ENCODE peak calls at places on chromosome 18, in eight cellular contexts. Q is dorsolateral prefrontal cortex, V is neural progenitor cell, X is ovary, E is MG63, P is right atrium auricular region, H is hepatocyte, T is Panc1. A is an unnamed sample. For H3K27me3, the result is how much of the 10 kb centered on the place peaks cover.

GRCh38 chr18:79856119-79857080 is 58.7 kb downstream of the KCNG2 start:
- DNase-seq in P (peak), Q (no peak), X (no peak), T (no peak), V (peak), E (peak), H (peak), A (no peak)

GRCh38 chr18:70411307-70411706 is 122.5 kb downstream of the SOCS6 start:
- DNase-seq in T (no peak), Q (no peak), E (no peak), H (no peak), V (no peak), P (no peak), X (no peak), A (no peak)

GRCh38 chr18:43539862-43540261 is 262.6 kb upstream of the SYT4 start:
- DNase-seq in T (no peak), V (no peak), E (no peak), X (no peak), H (no peak), Q (no peak), P (no peak), A (no peak)

GRCh38 chr18:48124857-48125626 is 194.6 kb upstream of the SMAD2 start:
- DNase-seq in P (no peak), V (no peak), X (no peak), H (no peak), Q (no peak), T (no peak), E (no peak), A (no peak)

GRCh38 chr18:61085036-61085435 is 248.2 kb upstream of the CDH20 start:
- DNase-seq in X (no peak), H (no peak), E (no peak), P (no peak), V (no peak), Q (no peak), T (no peak), A (no peak)

GRCh38 chr18:45167631-45168225 is 447.5 kb upstream of the SLC14A2 start:
- DNase-seq in V (no peak), P (no peak), Q (peak), E (no peak), H (no peak), T (no peak), X (no peak), A (no peak)

GRCh38 chr18:48891721-48892120 is 59.0 kb downstream of the SMAD7 start:
- DNase-seq in X (no peak), H (no peak), E (no peak), Q (peak), P (no peak), V (no peak), T (no peak), A (no peak)

GRCh38 chr18:35019929-35020328 is 21.3 kb upstream of the MAPRE2 start:
- DNase-seq in V (no peak), H (no peak), Q (no peak), X (no peak), E (no peak), T (no peak), P (no peak), A (no peak)

GRCh38 chr18:74577019-74577418 is 20.7 kb upstream of the ZNF407 start:
- DNase-seq in H (no peak), P (no peak), T (no peak), E (no peak), V (peak), Q (no peak), X (no peak), A (no peak)

GRCh38 chr18:74579704-74580103 is 18.0 kb upstream of the ZNF407 start:
- DNase-seq in Q (no peak), P (no peak), X (no peak), T (no peak), H (no peak), V (peak), E (no peak), A (no peak)

GRCh38 chr18:74587446-74587845 is 10.2 kb upstream of the ZNF407 start:
- DNase-seq in Q (no peak), E (no peak), V (no peak), X (no peak), T (no peak), P (no peak), H (no peak), A (no peak)

GRCh38 chr18:74582642-74583041 is 15.0 kb upstream of the ZNF407 start:
- DNase-seq in V (no peak), Q (no peak), P (no peak), T (no peak), H (no peak), X (no peak), E (no peak), A (no peak)
- H3K27me3 ChIP-seq in V (under half), Q (under half), P (under half), T (half or more), H (under half), X (under half), E (under half), A (under half)

DNA sequence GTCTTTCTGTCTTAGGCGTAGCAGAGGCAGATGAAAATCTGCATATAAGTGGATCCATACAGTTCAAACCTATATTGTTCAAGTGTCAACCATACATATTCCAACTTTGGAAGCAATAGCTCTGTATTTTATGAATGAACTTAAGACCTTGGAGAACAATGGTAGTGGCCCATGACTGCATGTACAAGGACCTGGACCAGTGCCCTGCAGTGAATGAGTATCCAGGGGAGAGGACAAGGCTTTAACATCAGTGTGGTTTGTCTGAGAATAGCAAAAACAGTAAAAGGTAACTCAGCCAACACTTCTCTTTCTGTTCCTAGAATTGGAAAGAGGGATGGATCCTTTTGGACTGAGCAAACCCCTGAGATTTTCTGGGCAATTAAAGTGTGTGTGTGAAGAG is 230.8 kb upstream of the LINC00305 start:
- DNase-seq in E (no peak), T (no peak), X (no peak), P (no peak), V (no peak), Q (no peak), H (no peak), A (no peak)
- H3K27me3 ChIP-seq in E (under half), T (under half), X (under half), P (under half), V (under half), Q (under half), H (under half), A (under half)

GRCh38 chr18:22164337-22165048 is 4.9 kb upstream of the GATA6 start:
- DNase-seq in X (no peak), T (no peak), H (peak), E (no peak), V (no peak), P (no peak), Q (no peak), A (no peak)
- H3K27me3 ChIP-seq in X (under half), T (half or more), H (under half), E (under half), V (half or more), P (under half), Q (half or more), A (under half)

GRCh38 chr18:76765649-76766048 is 56.7 kb upstream of the ZNF236 start:
- DNase-seq in P (no peak), H (no peak), V (no peak), E (no peak), X (no peak), T (peak), Q (no peak), A (no peak)

GRCh38 chr18:76766429-76766828 is 55.9 kb upstream of the ZNF236 start:
- DNase-seq in X (no peak), T (no peak), Q (no peak), V (no peak), H (no peak), E (no peak), P (no peak), A (no peak)

GRCh38 chr18:76772665-76773064 is 49.7 kb upstream of the ZNF236 start:
- DNase-seq in P (no peak), H (no peak), X (no peak), T (no peak), Q (no peak), E (no peak), V (no peak), A (no peak)

GRCh38 chr18:76767954-76768353 is 54.4 kb upstream of the ZNF236 start:
- DNase-seq in V (no peak), X (no peak), P (no peak), Q (no peak), T (no peak), E (no peak), H (no peak), A (no peak)

DNA sequence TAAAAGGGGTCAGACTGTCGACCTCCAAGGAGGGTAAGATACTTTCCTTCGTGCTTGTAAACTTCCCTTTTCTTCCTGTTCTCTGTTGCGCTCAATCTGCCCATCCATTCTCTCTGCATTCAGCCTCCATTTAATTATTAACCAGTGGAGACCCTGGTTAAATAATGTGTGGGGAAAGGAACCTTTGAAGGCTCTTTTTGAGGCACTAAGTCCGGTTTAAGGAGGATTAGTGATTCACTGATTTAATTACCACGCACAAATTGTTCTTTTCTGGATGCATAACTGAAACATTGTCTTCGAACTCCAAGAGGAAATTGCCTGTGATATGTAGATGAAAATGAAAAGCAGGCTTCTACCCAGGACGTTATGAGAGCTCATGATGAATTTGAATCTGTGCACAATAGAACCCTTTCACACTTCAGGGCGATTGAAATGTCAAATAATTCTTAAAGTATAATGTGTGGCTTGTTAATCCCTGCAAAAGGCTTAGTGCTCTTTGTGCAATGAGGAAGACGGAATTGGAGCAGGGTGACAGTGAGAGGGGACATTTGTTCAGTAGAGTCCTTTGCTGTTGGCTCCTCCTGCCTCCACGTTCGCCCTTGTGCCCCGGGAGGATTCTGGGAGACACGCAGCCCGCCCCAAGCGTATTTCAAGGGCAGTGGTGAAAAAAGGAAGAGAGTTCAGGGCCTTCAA is 51.1 kb upstream of the ZNF236 start:
- DNase-seq in V (peak), X (no peak), T (no peak), H (no peak), P (no peak), E (no peak), Q (no peak), A (no peak)
- H3K27me3 ChIP-seq in V (under half), X (under half), T (under half), H (under half), P (under half), E (under half), Q (under half), A (under half)

GRCh38 chr18:867257-867656 is 37.4 kb upstream of the ADCYAP1 start:
- DNase-seq in T (no peak), V (no peak), P (no peak), Q (no peak), X (no peak), H (no peak), E (no peak), A (no peak)
- H3K27me3 ChIP-seq in T (under half), V (under half), P (under half), Q (under half), X (under half), H (under half), E (under half), A (under half)

A was measured in Caco-2.